ENCODE peak calls at places on chromosomes 11 and 22, in nine cellular contexts. X is HFFc6, U is cardiac muscle cell, G is IMR-90, C is heart left ventricle, J is brain microvascular endothelial cell, V is psoas muscle, D is cardiac fibroblast, O is AG04450. K is an unnamed sample.

GRCh38 chr22:49269928-49270327 is 557.7 kb downstream of the BRD1 start:
- DNase-seq in U (no peak), O (no peak), G (no peak), D (no peak), V (no peak), J (no peak), X (no peak), C (no peak), K (no peak)

GRCh38 chr22:25741692-25742626 is at the start of gene MYO18B:
- DNase-seq in X (no peak), J (no peak), U (peak), V (peak), C (peak), G (no peak), O (no peak), D (peak), K (no peak)

GRCh38 chr11:60193687-60194433 is 11.0 kb upstream of the MS4A6A start:
- DNase-seq in D (peak), X (peak), U (peak), G (peak), O (no peak), J (peak), C (peak), V (no peak), K (peak)

GRCh38 chr11:43943931-43944751 is 1.7 kb downstream of the C11orf96 start:
- DNase-seq in X (no peak), U (peak), D (peak), C (no peak), G (peak), O (no peak), J (peak), V (peak), K (peak)

GRCh38 chr11:35539781-35540281 is 14.4 kb upstream of the PAMR1 start:
- DNase-seq in X (peak), D (peak), U (no peak), G (peak), C (no peak), O (no peak), J (peak), V (peak), K (no peak)

GRCh38 chr11:128934926-128935325 is 7.7 kb downstream of the TP53AIP1 start:
- DNase-seq in J (no peak), C (no peak), U (no peak), V (no peak), X (no peak), O (no peak), G (no peak), D (no peak), K (no peak)

GRCh38 chr11:78192223-78192719 is 3.6 kb downstream of the USP35 start:
- DNase-seq in J (no peak), C (no peak), X (no peak), D (no peak), V (no peak), O (no peak), G (no peak), U (no peak), K (no peak)

GRCh38 chr11:79437981-79438630 is 2.7 kb downstream of the TENM4 start:
- DNase-seq in G (peak), D (no peak), O (no peak), U (peak), V (no peak), C (no peak), J (no peak), X (peak), K (peak)

GRCh38 chr11:69259072-69259471 is 34.9 kb upstream of the MYEOV start:
- DNase-seq in V (no peak), U (no peak), G (no peak), C (no peak), O (no peak), X (no peak), J (no peak), D (no peak), K (no peak)

GRCh38 chr22:50507421-50507990 is at the start of gene LMF2:
- DNase-seq in D (no peak), X (peak), G (no peak), J (peak), O (no peak), V (peak), C (peak), U (peak), K (no peak)

GRCh38 chr11:8829556-8829955 is 81.4 kb upstream of the AKIP1 start:
- DNase-seq in V (no peak), C (no peak), J (no peak), O (no peak), D (no peak), U (no peak), G (no peak), X (no peak), K (no peak)

GRCh38 chr22:27749597-27750225 is 51.8 kb downstream of the MN1 start:
- DNase-seq in J (peak), U (peak), D (peak), O (no peak), C (no peak), X (no peak), G (peak), V (no peak), K (no peak)

GRCh38 chr22:27748355-27749168 is 53.0 kb downstream of the MN1 start:
- DNase-seq in D (peak), G (peak), V (no peak), C (no peak), X (no peak), O (no peak), U (no peak), J (peak), K (peak)

GRCh38 chr22:27745809-27746208 is 55.7 kb downstream of the MN1 start:
- DNase-seq in D (no peak), G (no peak), C (no peak), V (no peak), X (no peak), U (no peak), O (no peak), J (no peak), K (no peak)

GRCh38 chr22:27746918-27747317 is 54.6 kb downstream of the MN1 start:
- DNase-seq in G (no peak), V (no peak), D (no peak), J (no peak), C (no peak), O (no peak), X (no peak), U (no peak), K (no peak)

DNA sequence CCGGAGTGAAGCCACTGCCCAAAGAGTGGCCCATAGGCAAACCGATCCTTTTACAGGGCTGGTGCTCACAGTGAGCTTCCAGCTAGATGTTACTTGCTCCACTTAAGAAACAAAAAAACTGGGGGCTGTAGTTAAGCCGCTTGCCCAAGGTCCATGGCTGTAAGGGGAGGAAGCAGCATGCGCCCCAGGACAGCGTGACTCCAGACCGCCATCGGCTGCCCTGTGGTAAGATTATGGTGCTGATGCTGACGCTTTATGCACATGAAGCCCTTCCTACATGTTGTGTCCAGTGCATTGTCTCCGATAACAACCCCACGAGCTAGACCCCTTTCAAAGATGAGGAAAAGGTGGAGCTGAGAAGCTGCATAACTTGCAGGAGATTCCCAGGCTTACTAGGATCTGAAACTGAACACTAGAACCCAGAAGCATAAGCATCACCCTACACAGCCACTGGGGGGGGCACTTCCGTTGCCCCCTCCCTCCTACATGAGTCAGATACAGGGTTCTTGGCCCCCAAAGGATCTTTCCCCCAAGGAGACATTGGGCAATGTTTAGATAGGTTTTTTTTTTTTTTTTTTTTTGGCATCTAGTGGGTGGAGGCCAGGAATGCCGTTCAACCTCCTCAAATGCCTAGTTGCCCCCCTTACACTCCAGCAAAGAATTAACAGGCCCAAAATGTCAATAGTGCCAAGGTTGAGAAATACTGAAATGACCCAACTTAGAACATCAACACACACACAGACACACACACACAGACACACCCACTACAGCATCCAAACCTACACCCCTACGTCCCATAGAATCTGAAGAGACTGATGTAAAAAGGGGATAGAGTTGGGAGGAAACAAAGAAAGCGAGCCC is 53.9 kb downstream of the MN1 start:
- DNase-seq in X (no peak), D (peak), J (no peak), V (no peak), O (no peak), G (no peak), U (no peak), C (no peak), K (peak)
- TF ChIP-seq CTCF in X (peak), D (peak), J (peak), V (peak), O (no peak), G (peak), U (peak), C (peak), K (peak)

DNA sequence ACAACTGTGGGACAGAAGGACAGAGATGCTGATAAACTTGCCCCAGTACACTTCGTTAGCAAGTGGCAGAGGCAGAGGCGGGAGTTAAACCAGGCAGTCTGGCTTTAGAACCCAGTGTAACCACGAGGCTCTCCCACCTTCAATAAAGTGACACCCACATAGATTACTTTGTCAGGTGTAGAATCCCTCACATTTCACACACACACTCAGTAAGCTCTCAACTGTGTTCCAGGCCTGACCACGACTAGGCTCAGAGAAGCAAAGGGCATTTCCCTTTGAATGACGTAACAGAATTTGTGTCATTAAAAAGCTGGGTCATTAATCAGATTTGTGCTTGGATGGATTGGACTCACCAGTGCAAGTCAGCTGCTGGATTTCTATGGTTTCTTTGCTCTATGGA is 118.3 kb upstream of the RCN1 start:
- DNase-seq in D (no peak), V (no peak), J (no peak), U (no peak), O (no peak), G (no peak), C (no peak), X (no peak), K (no peak)
- TF ChIP-seq CTCF in D (no peak), V (no peak), J (no peak), U (no peak), O (no peak), G (no peak), C (no peak), X (no peak), K (no peak)

DNA sequence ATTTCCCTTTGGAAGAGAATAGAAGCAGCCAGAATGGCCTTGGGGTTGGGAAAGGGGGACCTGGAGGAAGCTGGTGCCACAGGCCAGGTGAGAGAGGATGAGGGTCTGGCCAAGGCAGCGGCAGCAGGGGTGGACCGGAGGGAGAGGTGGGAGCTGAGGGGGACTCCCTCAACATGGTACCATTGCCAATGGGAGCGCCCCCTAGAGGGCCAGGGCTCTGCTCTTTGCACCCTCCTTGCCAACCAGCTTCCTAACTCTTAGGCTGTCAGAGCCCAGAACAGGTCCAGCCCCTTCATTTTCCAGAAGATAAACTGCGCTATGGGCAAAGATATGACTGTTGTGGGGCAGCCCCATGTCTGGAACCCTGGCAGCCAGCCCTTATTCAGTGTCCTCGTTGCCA is 185.0 kb downstream of the GRIK4 start:
- DNase-seq in U (no peak), C (no peak), V (no peak), X (no peak), O (no peak), J (no peak), G (no peak), D (no peak), K (no peak)
- TF ChIP-seq CTCF in U (no peak), C (no peak), V (no peak), X (peak), O (no peak), J (no peak), G (no peak), D (no peak), K (peak)

DNA sequence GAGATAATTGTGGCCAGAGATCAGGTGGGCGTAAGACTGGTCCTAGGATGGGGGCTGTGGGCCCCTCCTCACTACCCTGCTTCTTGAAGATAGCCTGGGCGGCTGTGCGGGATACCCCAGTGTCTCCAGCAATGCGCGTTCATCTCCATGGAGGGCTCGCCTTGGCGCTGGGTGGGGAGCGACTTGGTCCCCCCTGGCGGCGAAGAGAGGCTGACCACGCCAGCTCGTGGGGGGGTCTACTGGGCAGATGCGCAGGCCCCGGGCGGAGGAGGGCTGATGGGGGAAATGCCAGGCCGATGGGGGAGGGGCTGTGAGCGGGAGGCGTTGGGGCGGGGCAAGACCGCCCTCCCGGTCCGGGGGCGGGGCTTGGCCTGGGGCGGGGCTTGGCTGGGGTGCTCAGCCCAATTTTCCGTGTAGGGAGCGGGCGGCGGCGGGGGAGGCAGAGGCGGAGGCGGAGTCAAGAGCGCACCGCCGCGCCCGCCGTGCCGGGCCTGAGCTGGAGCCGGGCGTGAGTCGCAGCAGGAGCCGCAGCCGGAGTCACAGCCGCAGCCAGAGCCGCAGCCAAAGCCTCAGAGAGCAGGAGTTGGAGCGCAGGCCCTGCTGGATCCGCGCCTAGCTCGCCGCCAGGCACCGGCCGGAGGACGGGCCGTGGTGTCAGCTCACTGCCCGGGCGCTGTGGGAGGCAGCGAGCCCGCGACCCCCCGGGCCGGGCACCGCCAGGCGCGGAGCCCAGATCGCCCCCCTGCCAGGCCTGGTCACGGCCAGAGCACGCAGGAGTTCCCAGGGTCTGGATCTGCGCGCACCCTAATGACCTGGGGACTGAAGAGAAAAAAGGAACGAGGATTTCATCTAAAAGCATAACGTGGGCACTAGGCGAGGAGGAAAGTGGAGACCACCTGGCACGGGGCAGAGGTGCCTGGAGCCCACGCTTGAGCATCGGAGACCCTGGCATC is at the start of gene SLC35E4:
- DNase-seq in O (peak), U (peak), J (peak), X (peak), C (peak), V (peak), G (peak), D (peak), K (peak)
- TF ChIP-seq CTCF in O (peak), U (peak), J (peak), X (peak), C (peak), V (peak), G (peak), D (peak), K (no peak)

DNA sequence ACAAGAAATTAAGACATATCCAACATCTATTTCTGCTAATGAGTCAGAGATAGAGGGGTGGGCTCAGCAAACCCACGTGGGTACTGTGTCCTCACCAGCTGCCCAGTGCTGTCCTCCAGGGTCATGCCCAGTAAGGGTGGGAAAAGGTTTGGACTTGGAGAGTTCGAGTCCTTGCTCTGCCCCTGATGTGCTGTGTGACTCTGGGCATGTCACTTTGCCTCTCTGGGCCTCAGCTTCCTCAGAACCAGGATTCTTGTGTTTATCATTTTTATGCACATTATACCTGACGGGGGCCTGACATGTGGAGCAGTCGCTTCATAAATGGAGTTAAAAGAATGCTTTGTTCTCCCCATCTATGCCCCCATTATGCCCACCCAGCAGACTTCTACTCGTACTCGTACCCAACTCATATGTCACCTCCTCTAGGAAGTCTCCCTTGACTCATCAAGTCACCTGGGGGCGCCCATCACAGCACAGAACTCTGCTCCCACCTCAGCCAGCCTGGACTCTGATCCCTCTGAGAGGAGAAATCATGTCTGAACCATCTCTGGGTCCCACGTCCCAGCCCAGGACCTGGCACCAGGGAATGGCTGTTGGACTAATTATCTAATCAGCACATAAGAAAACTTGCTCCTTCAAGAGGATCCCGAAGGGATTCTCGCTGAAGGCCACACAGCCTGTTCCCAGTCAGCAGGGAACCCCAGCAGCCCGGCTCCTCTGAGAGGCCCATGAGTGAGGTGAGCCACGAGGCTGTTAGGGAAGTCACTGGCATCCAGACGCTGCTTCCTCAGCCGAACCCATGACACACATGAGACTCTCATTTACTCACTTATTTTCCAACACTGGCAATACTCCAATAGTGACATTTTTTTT is 38.7 kb upstream of the TSKU start:
- DNase-seq in X (peak), G (peak), D (peak), V (peak), J (peak), C (no peak), U (no peak), O (no peak), K (no peak)
- TF ChIP-seq CTCF in X (no peak), G (no peak), D (no peak), V (no peak), J (no peak), C (no peak), U (no peak), O (no peak), K (no peak)

DNA sequence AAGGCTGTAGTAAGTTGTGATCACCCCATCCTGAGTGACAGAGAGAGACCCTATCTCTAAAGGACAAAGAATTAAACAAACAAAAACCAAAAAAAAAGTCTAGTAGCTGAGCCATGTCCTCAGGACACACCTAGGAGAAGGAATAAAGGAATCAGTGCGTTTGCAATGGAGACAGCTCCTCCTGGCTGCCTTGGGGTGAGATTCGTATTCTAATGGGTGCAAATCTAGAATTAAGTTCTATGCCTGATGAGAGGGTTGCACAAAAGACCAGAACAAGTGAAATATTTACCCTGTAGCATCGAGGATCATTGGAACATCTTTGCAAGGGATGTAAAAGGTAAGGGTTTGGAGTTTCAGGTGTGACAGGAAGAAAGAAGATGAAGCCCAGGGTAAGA is 70.3 kb upstream of the BMAL1 start:
- DNase-seq in U (no peak), O (no peak), X (no peak), J (no peak), D (peak), G (no peak), C (no peak), V (no peak), K (peak)
- TF ChIP-seq CTCF in U (peak), O (peak), X (peak), J (peak), D (peak), G (no peak), C (no peak), V (no peak), K (no peak)

DNA sequence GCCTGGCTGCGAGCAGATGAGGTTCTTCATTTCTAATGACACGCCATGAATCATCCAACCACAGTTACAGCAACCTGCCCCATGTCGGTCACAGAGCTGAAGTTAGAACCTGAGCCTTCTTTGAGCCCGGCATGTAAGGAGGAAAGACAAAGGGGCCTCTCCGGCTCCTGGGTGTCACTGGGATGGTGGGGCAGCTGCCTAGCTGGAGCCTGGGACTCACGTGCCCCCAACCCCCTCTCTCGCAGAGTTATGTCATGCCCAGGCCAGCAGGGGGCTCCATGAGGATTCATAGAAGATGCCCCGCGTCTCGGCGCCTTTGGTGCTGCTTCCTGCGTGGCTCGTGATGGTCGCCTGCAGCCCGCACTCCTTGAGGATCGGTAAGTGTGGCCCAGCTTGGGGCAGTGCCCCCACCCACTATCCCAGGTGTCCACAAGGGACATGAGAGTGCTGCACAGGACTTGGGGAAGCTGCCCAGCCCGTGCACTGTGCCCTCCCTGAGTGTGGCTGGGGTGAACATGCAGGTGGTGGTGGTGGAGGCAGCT is 148.5 kb downstream of the GRIK4 start:
- DNase-seq in O (no peak), G (peak), U (peak), D (peak), V (no peak), J (peak), X (no peak), C (no peak), K (peak)
- TF ChIP-seq CTCF in O (peak), G (peak), U (peak), D (peak), V (peak), J (peak), X (peak), C (peak), K (peak)